ENCODE peak calls at places on chromosomes 4 and X, in five cellular contexts. A, J, Y, D and N are unnamed samples.

GRCh38 chr4:52873861-52874343 is 11.8 kb downstream of the RASL11B start:
- DNase-seq in A (no peak), D (no peak), J (no peak), Y (no peak), N (no peak)

GRCh38 chr4:165203541-165204461 is 3.6 kb upstream of the KLHL2 start:
- DNase-seq in J (no peak), Y (no peak), A (no peak), D (no peak), N (no peak)

GRCh38 chr4:4752025-4752424 is 107.4 kb upstream of the MSX1 start:
- DNase-seq in Y (no peak), D (no peak), J (no peak), A (no peak), N (no peak)

GRCh38 chr4:27685947-27686346 is 825.3 kb downstream of the STIM2 start:
- DNase-seq in J (no peak), D (no peak), A (no peak), Y (no peak), N (no peak)

GRCh38 chr4:71382569-71383560 is 44.0 kb downstream of the SLC4A4 start:
- DNase-seq in A (no peak), D (no peak), Y (no peak), J (no peak), N (no peak)

GRCh38 chrX:141839856-141840255 is 1.7 kb downstream of the MAGEC3 start:
- DNase-seq in A (no peak), D (no peak), Y (no peak), J (no peak), N (no peak)

GRCh38 chrX:70171636-70172035 is 5.6 kb upstream of the DGAT2L6 start:
- DNase-seq in Y (no peak), J (no peak), D (no peak), A (no peak), N (no peak)

GRCh38 chr4:86451560-86452322 is 91.9 kb upstream of the MAPK10 start:
- DNase-seq in J (no peak), Y (no peak), A (peak; percentile 55), D (peak; percentile 16), N (no peak)

GRCh38 chr4:14054391-14054790 is 426.9 kb upstream of the BOD1L1 start:
- DNase-seq in J (no peak), Y (no peak), A (peak; percentile 35), D (no peak), N (no peak)

GRCh38 chr4:3043272-3044020 is 30.9 kb downstream of the HTT-AS start:
- DNase-seq in D (no peak), J (no peak), A (no peak), Y (no peak), N (no peak)

GRCh38 chr4:113006632-113007031 is 42.8 kb upstream of the ANK2 start:
- DNase-seq in J (no peak), D (no peak), Y (no peak), A (no peak), N (no peak)

GRCh38 chr4:84498203-84499026 is 677 bp downstream of the NKX6-1 start:
- DNase-seq in D (peak; percentile 29), Y (peak; percentile 49), A (peak; percentile 37), J (no peak), N (peak; percentile 56)

GRCh38 chr4:93203708-93204107 is 624.8 kb upstream of the ATOH1 start:
- DNase-seq in A (no peak), J (no peak), D (no peak), Y (no peak), N (no peak)

GRCh38 chr4:78292336-78292735 is 235.2 kb downstream of the FRAS1 start:
- DNase-seq in D (peak; percentile 27), A (no peak), Y (no peak), J (no peak), N (no peak)

DNA sequence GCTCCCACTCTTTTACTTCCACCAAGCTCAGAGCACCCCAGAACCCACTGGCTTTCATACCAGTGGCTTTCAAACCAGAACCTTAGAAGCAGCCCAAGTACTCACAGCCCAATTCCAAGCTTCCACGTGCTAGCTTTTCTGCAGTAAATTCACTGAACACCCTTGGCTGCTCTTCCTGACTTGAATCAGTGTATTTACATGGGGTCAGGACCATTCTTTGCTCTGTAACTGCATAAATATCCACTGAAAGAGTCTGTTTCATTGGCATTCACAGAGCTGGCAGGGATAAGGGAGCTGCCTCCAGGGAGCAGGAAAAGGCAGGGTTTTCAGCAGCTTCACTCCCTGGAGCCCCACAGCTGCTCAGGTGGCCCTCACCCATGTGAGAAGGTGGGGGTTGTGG is 43.9 kb downstream of the RAI2 start:
- DNase-seq in J (no peak), D (no peak), A (peak; percentile 50), Y (no peak), N (no peak)
- TF ChIP-seq CTCF in J (no peak), D (no peak), A (no peak), Y (no peak), N (no peak)

DNA sequence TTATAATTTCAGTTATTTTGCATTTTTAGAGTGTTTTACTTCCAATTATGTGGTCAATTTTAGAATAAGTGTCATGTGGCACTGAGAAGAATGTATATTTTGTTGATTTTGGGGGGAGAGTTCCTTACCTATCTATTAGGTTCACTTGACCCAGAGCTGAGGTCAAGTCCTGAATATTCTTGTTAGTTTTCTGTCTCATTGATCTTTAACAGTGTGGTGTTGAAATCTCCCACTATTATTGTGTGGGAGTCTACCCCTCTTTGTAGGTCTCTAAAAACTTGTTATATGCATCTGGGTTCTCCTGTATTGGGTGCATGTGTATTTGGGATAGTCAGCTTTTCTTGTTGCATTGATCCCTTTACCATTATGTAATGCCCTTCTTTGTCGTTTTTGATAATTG is 127.0 kb upstream of the ZDHHC15 start:
- DNase-seq in A (no peak), Y (no peak), D (no peak), J (no peak), N (no peak)
- TF ChIP-seq CTCF in A (no peak), Y (no peak), D (no peak), J (no peak), N (no peak)

DNA sequence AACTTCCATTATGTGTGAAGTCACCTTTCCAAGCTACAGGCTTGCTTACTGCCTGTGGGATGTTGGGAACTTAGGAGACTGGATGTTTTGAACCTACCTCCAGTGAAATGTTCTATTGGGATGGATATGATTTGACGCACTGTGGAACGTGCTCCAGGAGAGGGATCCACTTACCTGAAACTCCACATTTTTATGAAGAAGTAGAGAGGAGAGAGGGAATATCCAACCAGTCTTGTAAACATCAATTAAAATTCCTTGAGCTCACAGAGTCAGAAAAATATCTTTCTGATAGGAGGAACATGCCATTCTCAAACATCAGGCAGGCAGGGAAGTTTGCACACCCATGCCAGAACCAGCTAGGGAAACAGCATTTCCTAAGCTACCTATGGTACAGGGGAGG is 91.1 kb upstream of the MAOA start:
- DNase-seq in J (no peak), Y (no peak), A (no peak), D (no peak), N (no peak)
- TF ChIP-seq CTCF in J (no peak), Y (no peak), A (no peak), D (no peak), N (no peak)

GRCh38 chrX:14029425-14030247 is at the start of gene GEMIN8:
- DNase-seq in Y (peak; percentile 93), D (peak; percentile 88), J (peak; percentile 92), A (peak; percentile 87), N (peak; percentile 83)
- TF ChIP-seq CTCF in Y (no peak), D (no peak), J (no peak), A (no peak), N (no peak)

GRCh38 chr4:1255699-1256098 is 6.8 kb upstream of the CTBP1 start:
- DNase-seq in J (no peak), Y (no peak), D (no peak), A (no peak), N (no peak)

GRCh38 chr4:1261107-1261928 is 12.4 kb upstream of the CTBP1 start:
- DNase-seq in J (peak; percentile 41), A (no peak), Y (no peak), D (no peak), N (no peak)

GRCh38 chr4:1259966-1260365 is 11.0 kb upstream of the CTBP1 start:
- DNase-seq in J (no peak), D (no peak), Y (no peak), A (no peak), N (no peak)

GRCh38 chr4:1260418-1261106 is 11.6 kb upstream of the CTBP1 start:
- DNase-seq in A (no peak), D (no peak), Y (no peak), J (peak; percentile 33), N (no peak)

DNA sequence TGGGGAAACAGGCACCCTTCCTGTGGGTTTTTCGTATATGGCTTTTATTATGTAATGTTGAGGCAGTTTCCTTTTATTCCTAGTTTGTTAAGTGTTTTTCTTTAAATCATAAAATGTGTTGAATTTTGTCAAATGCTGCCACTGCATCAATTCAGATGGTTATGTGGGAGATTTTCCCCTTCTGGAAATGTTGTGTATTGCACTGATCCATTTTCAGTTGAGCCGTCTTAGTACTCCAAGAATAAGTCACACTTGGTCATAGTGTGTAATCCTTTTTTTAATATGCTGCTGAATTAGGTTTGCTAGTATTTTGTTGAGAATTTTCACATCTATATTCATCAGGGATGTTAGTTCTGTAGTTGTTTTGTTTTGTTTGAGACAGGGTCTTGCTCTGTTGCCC is 9.5 kb upstream of the CTBP1 start:
- DNase-seq in A (no peak), Y (no peak), D (no peak), J (no peak), N (no peak)
- TF ChIP-seq CTCF in A (peak; percentile 17), Y (no peak), D (peak; percentile 18), J (no peak), N (peak; percentile 13)

GRCh38 chr4:76811604-76812412 is 86.1 kb downstream of the SOWAHB start:
- DNase-seq in D (peak; percentile 88), J (no peak), Y (peak; percentile 56), A (peak; percentile 26), N (peak; percentile 81)
- TF ChIP-seq CTCF in D (peak; percentile 30), J (no peak), Y (no peak), A (peak; percentile 14), N (no peak)

DNA sequence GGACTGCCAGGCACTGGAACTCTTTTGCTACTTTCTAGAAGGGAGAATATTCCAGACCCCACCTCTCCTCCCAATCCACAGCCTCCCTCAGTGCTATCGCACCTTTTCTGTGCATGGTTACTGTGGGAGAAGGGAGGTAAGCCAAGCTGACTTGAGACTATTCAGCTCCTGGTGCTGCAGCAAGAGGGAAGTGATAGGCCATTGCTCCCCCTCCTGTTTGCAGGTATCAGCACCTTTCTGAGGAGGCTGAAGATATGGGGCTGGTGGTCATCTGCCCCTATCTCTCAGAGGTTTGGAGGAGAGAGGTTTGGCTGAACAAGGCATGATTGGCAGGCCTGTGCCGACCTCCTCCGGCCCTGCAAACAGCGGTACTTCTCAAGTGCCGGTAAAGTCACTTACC is 103.3 kb upstream of the GATB start:
- DNase-seq in J (no peak), A (no peak), Y (no peak), D (no peak), N (no peak)
- TF ChIP-seq CTCF in J (no peak), A (no peak), Y (no peak), D (no peak), N (no peak)

DNA sequence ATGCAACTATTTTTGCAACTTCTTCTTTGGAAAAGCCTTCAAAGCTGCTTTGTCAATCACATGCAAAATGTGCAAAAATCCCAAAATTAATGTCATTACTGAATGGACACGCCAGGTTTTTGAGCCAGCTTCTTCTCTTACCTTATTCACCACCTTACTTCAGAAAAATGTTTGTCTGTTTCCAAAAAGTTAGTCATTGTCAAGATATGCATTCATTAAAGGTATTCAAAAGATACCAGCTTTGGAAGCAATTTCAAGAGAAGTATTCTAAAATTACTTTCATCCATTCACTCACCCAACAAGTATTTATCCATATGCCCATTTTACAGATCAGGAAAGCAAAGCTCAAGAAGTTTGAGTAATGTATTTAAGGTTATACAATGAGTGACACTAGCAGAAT is 2.3 kb upstream of the SEPSECS start:
- DNase-seq in Y (no peak), J (no peak), D (no peak), A (no peak), N (no peak)
- TF ChIP-seq CTCF in Y (no peak), J (no peak), D (no peak), A (no peak), N (no peak)